ENCODE peak calls at places on chromosomes 4 and X, in seven cellular contexts. O is activated naive CD4-positive, alpha-beta T cell; W is fibroblast of villous mesenchyme; S is kidney tubule cell; D is stimulated activated CD4-positive, alpha-beta T cell treated with anti-CD3 and anti-CD28 coated beads, Interleukin-2, amount 100 ng/mL, for 24 hours; E is SHP77 treated with DMSO at 0.1 percent for 48 hours; G is nucleus accumbens. P is an unnamed sample.
A peak's percentile ranks its signal among the peaks of the same experiment; 100 is the strongest.

GRCh38 chr4:56743550-56743949 is 62.5 kb upstream of the HOPX start:
- DNase-seq in W (peak; percentile 95), S (no peak), E (no peak), G (no peak), D (no peak), O (no peak), P (no peak)

GRCh38 chrX:101803451-101803850 is 128.4 kb downstream of the ZMAT1 start:
- DNase-seq in S (peak; percentile 7), E (no peak), O (no peak), G (no peak), D (no peak), W (peak; percentile 2), P (peak; percentile 0)

GRCh38 chr4:76012388-76012801 is 5.1 kb upstream of the CXCL9 start:
- DNase-seq in W (peak; percentile 60), O (no peak), S (no peak), E (no peak), D (no peak), G (no peak), P (no peak)

GRCh38 chrX:137195991-137196390 is 162.2 kb upstream of the GPR101 start:
- DNase-seq in S (peak; percentile 8), E (no peak), D (no peak), G (no peak), W (no peak), O (no peak), P (no peak)

GRCh38 chrX:6468716-6469115 is 66.2 kb downstream of the VCX3A start:
- DNase-seq in E (peak; percentile 29), O (no peak), D (no peak), G (no peak), S (peak; percentile 27), W (no peak), P (no peak)

GRCh38 chrX:11952176-11952720 is 186.0 kb upstream of the FRMPD4 start:
- DNase-seq in W (peak; percentile 78), G (no peak), E (no peak), D (no peak), O (no peak), S (no peak), P (no peak)

GRCh38 chr4:2786152-2786671 is 6.7 kb upstream of the SH3BP2 start:
- DNase-seq in O (peak; percentile 34), G (no peak), E (no peak), W (no peak), S (no peak), D (peak; percentile 72), P (no peak)

GRCh38 chr4:137443031-137443800 is 89.1 kb downstream of the PCDH18 start:
- DNase-seq in E (no peak), O (no peak), W (no peak), S (no peak), G (no peak), D (no peak), P (no peak)

GRCh38 chr4:170400346-170400745 is 310.6 kb upstream of the AADAT start:
- DNase-seq in O (no peak), D (no peak), W (no peak), G (no peak), E (no peak), S (peak; percentile 37), P (no peak)